ENCODE peak calls at places on chromosomes 7 and 10, in seven cellular contexts. V is NCI-H774; H is NCI-H460; M is GM13976; N is stimulated activated CD8-positive, alpha-beta memory T cell treated with anti-CD3 and anti-CD28 coated beads, Interleukin-12 subunit alpha, Interleukin-12 subunit beta, amount 100 ng/mL, for 1 hour; U is AG09319; O is nephron progenitor cell. S is an unnamed sample.

GRCh38 chr7:16978358-16979244 is 96.8 kb upstream of the AGR3 start:
- DNase-seq in M (no peak), H (peak; percentile 81), N (no peak), U (peak; percentile 61), V (no peak), O (no peak), S (no peak)

GRCh38 chr7:128783143-128783799 is 7.7 kb upstream of the OPN1SW start:
- DNase-seq in N (no peak), O (peak; percentile 57), M (no peak), U (peak; percentile 60), H (peak; percentile 36), V (peak; percentile 10), S (no peak)

GRCh38 chr10:44706745-44707144 is 204.4 kb upstream of the TMEM72 start:
- DNase-seq in M (no peak), O (no peak), N (no peak), U (peak; percentile 88), H (no peak), V (no peak), S (no peak)

GRCh38 chr10:116038259-116038658 is 234.7 kb downstream of the GFRA1 start:
- DNase-seq in U (peak; percentile 47), H (peak; percentile 4), M (no peak), O (no peak), V (no peak), N (no peak), S (no peak)

GRCh38 chr7:104529567-104529966 is 201.2 kb downstream of the LHFPL3 start:
- DNase-seq in N (no peak), M (no peak), V (no peak), O (no peak), U (no peak), H (no peak), S (no peak)

GRCh38 chr10:117860823-117861222 is 185.9 kb downstream of the RAB11FIP2 start:
- DNase-seq in O (no peak), U (no peak), N (no peak), M (peak; percentile 37), V (no peak), H (peak; percentile 12), S (no peak)

GRCh38 chr7:157253850-157254249 is 83.0 kb upstream of the DNAJB6 start:
- DNase-seq in H (peak; percentile 82), O (no peak), U (no peak), V (peak; percentile 83), N (no peak), M (no peak), S (no peak)

GRCh38 chr7:20735346-20736065 is 51.2 kb downstream of the SP8 start:
- DNase-seq in U (no peak), N (no peak), O (no peak), H (no peak), M (no peak), V (no peak), S (no peak)

GRCh38 chr7:44056681-44057080 is 8.7 kb downstream of the PGAM2 start:
- DNase-seq in U (no peak), V (no peak), M (no peak), N (no peak), H (no peak), O (no peak), S (no peak)

GRCh38 chr10:131086094-131086493 is 225.4 kb downstream of the TCERG1L start:
- DNase-seq in H (no peak), M (no peak), N (no peak), U (no peak), V (no peak), O (no peak), S (no peak)

GRCh38 chr7:28705350-28705749 is 252.8 kb downstream of the TRIL start:
- DNase-seq in U (no peak), V (no peak), N (no peak), M (peak; percentile 37), O (no peak), H (no peak), S (no peak)

GRCh38 chr7:43844662-43845061 is 24.7 kb downstream of the MRPS24 start:
- DNase-seq in H (no peak), N (no peak), V (no peak), O (no peak), M (no peak), U (no peak), S (no peak)

GRCh38 chr7:45036801-45037200 is 36.8 kb downstream of the CCM2 start:
- DNase-seq in V (no peak), N (no peak), O (no peak), H (no peak), U (no peak), M (no peak), S (no peak)

GRCh38 chr7:124992881-124993562 is 63.4 kb upstream of the POT1 start:
- DNase-seq in H (peak; percentile 4), N (no peak), M (no peak), V (no peak), O (no peak), U (no peak), S (no peak)

GRCh38 chr7:104982308-104982755 is 31.7 kb upstream of the KMT2E start:
- DNase-seq in H (no peak), M (no peak), O (no peak), V (no peak), U (no peak), N (no peak), S (no peak)

GRCh38 chr10:122780391-122780790 is 65.3 kb downstream of the CUZD1 start:
- DNase-seq in N (no peak), H (no peak), M (no peak), V (no peak), O (no peak), U (no peak), S (no peak)

GRCh38 chr7:30445770-30446169 is 32.8 kb downstream of the NOD1 start:
- DNase-seq in H (peak; percentile 36), O (peak; percentile 33), M (peak; percentile 84), U (peak; percentile 53), V (no peak), N (peak; percentile 56), S (peak; percentile 39)

GRCh38 chr10:29446327-29446726 is 157.5 kb downstream of the LYZL1 start:
- DNase-seq in H (no peak), V (no peak), N (no peak), U (peak; percentile 14), O (no peak), M (no peak), S (no peak)

GRCh38 chr10:86286591-86287421 is 79.8 kb downstream of the GRID1 start:
- DNase-seq in O (no peak), N (no peak), U (no peak), M (no peak), V (no peak), H (no peak), S (peak; percentile 3)

GRCh38 chr7:92837214-92837749 is 909 bp upstream of the CDK6 start:
- DNase-seq in O (no peak), V (no peak), M (no peak), U (no peak), N (no peak), H (no peak), S (no peak)

GRCh38 chr10:78955206-78955605 is 113.6 kb upstream of the ZMIZ1 start:
- DNase-seq in U (no peak), N (no peak), O (no peak), M (no peak), V (no peak), H (no peak), S (no peak)

GRCh38 chr10:35554036-35554435 is 51.1 kb upstream of the GJD4 start:
- DNase-seq in V (no peak), U (no peak), H (no peak), N (no peak), M (no peak), O (no peak), S (no peak)

GRCh38 chr7:39271386-39271785 is 293.7 kb downstream of the POU6F2 start:
- DNase-seq in U (no peak), H (no peak), N (no peak), M (no peak), V (peak; percentile 4), O (no peak), S (peak; percentile 38)

GRCh38 chr7:82331234-82331633 is 112.3 kb downstream of the CACNA2D1 start:
- DNase-seq in V (no peak), O (no peak), N (no peak), H (no peak), M (no peak), U (no peak), S (no peak)

GRCh38 chr10:77873558-77874380 is 52.8 kb downstream of the DLG5 start:
- DNase-seq in N (peak; percentile 10), M (peak; percentile 74), O (no peak), V (no peak), H (no peak), U (no peak), S (no peak)

GRCh38 chr10:370222-370825 is 235.1 kb downstream of the ZMYND11 start:
- DNase-seq in H (no peak), N (no peak), V (no peak), O (no peak), M (no peak), U (no peak), S (no peak)